ENCODE peak calls at places on chromosome 17, in eight cellular contexts. One of them, this sample, is unnamed.

GRCh38 chr17:12352127-12352526 is 313.6 kb upstream of the MYOCD start:
- DNase-seq in NCI-H1417: no peak
- DNase-seq in NCI-H1436: no peak
- DNase-seq in occipital lobe: no peak
- DNase-seq in activated T-cell treated with anti-CD3 and anti-CD28 coated beads, Interleukin-2, amount 50 U/mL, for 48 hours: no peak
- DNase-seq in BJ: no peak
- DNase-seq in skeletal muscle cell: no peak
- DNase-seq in CD8-positive, alpha-beta memory T cell: no peak
- DNase-seq in this sample: no peak

GRCh38 chr17:14918540-14918939 is 346.6 kb downstream of the PMP22 start:
- DNase-seq in NCI-H1417: no peak
- DNase-seq in NCI-H1436: no peak
- DNase-seq in occipital lobe: no peak
- DNase-seq in activated T-cell treated with anti-CD3 and anti-CD28 coated beads, Interleukin-2, amount 50 U/mL, for 48 hours: no peak
- DNase-seq in BJ: no peak
- DNase-seq in skeletal muscle cell: no peak
- DNase-seq in CD8-positive, alpha-beta memory T cell: no peak
- DNase-seq in this sample: no peak

GRCh38 chr17:75756451-75757085 is 8.4 kb downstream of the GALK1 start:
- DNase-seq in NCI-H1417: no peak
- DNase-seq in NCI-H1436: no peak
- DNase-seq in occipital lobe: no peak
- DNase-seq in activated T-cell treated with anti-CD3 and anti-CD28 coated beads, Interleukin-2, amount 50 U/mL, for 48 hours: no peak
- DNase-seq in BJ: no peak
- DNase-seq in skeletal muscle cell: no peak
- DNase-seq in CD8-positive, alpha-beta memory T cell: no peak
- DNase-seq in this sample: no peak

GRCh38 chr17:10290046-10290445 is 82.8 kb downstream of the MYH13 start:
- DNase-seq in NCI-H1417: no peak
- DNase-seq in NCI-H1436: no peak
- DNase-seq in occipital lobe: no peak
- DNase-seq in activated T-cell treated with anti-CD3 and anti-CD28 coated beads, Interleukin-2, amount 50 U/mL, for 48 hours: no peak
- DNase-seq in BJ: no peak
- DNase-seq in skeletal muscle cell: no peak
- DNase-seq in CD8-positive, alpha-beta memory T cell: no peak
- DNase-seq in this sample: no peak

GRCh38 chr17:45225051-45225700 is 3.5 kb downstream of the FMNL1 start:
- DNase-seq in NCI-H1417: no peak
- DNase-seq in NCI-H1436: no peak
- DNase-seq in occipital lobe: no peak
- DNase-seq in activated T-cell treated with anti-CD3 and anti-CD28 coated beads, Interleukin-2, amount 50 U/mL, for 48 hours: peak
- DNase-seq in BJ: no peak
- DNase-seq in skeletal muscle cell: no peak
- DNase-seq in CD8-positive, alpha-beta memory T cell: peak
- DNase-seq in this sample: no peak

GRCh38 chr17:34616148-34616547 is 36.8 kb downstream of the TMEM132E start:
- DNase-seq in NCI-H1417: peak
- DNase-seq in NCI-H1436: peak
- DNase-seq in occipital lobe: peak
- DNase-seq in activated T-cell treated with anti-CD3 and anti-CD28 coated beads, Interleukin-2, amount 50 U/mL, for 48 hours: no peak
- DNase-seq in BJ: no peak
- DNase-seq in skeletal muscle cell: no peak
- DNase-seq in CD8-positive, alpha-beta memory T cell: no peak
- DNase-seq in this sample: no peak

GRCh38 chr17:75552847-75553552 is 27.5 kb downstream of the LLGL2 start:
- DNase-seq in NCI-H1417: no peak
- DNase-seq in NCI-H1436: no peak
- DNase-seq in occipital lobe: no peak
- DNase-seq in activated T-cell treated with anti-CD3 and anti-CD28 coated beads, Interleukin-2, amount 50 U/mL, for 48 hours: no peak
- DNase-seq in BJ: no peak
- DNase-seq in skeletal muscle cell: no peak
- DNase-seq in CD8-positive, alpha-beta memory T cell: no peak
- DNase-seq in this sample: no peak

GRCh38 chr17:58344791-58345157 is 7.2 kb downstream of the SUPT4H1 start:
- DNase-seq in NCI-H1417: no peak
- DNase-seq in NCI-H1436: no peak
- DNase-seq in occipital lobe: no peak
- DNase-seq in activated T-cell treated with anti-CD3 and anti-CD28 coated beads, Interleukin-2, amount 50 U/mL, for 48 hours: peak
- DNase-seq in BJ: no peak
- DNase-seq in skeletal muscle cell: no peak
- DNase-seq in CD8-positive, alpha-beta memory T cell: peak
- DNase-seq in this sample: no peak

GRCh38 chr17:7293821-7294613 is 422 bp downstream of the YBX2 start:
- DNase-seq in NCI-H1417: peak
- DNase-seq in NCI-H1436: no peak
- DNase-seq in occipital lobe: no peak
- DNase-seq in activated T-cell treated with anti-CD3 and anti-CD28 coated beads, Interleukin-2, amount 50 U/mL, for 48 hours: peak
- DNase-seq in BJ: no peak
- DNase-seq in skeletal muscle cell: no peak
- DNase-seq in CD8-positive, alpha-beta memory T cell: no peak
- DNase-seq in this sample: no peak

GRCh38 chr17:17722081-17722905 is 41.0 kb downstream of the RAI1 start:
- DNase-seq in NCI-H1417: no peak
- DNase-seq in NCI-H1436: no peak
- DNase-seq in occipital lobe: peak
- DNase-seq in activated T-cell treated with anti-CD3 and anti-CD28 coated beads, Interleukin-2, amount 50 U/mL, for 48 hours: no peak
- DNase-seq in BJ: no peak
- DNase-seq in skeletal muscle cell: no peak
- DNase-seq in CD8-positive, alpha-beta memory T cell: no peak
- DNase-seq in this sample: no peak

GRCh38 chr17:46751425-46751824 is 67.1 kb downstream of the WNT3 start:
- DNase-seq in NCI-H1417: no peak
- DNase-seq in NCI-H1436: no peak
- DNase-seq in occipital lobe: no peak
- DNase-seq in activated T-cell treated with anti-CD3 and anti-CD28 coated beads, Interleukin-2, amount 50 U/mL, for 48 hours: no peak
- DNase-seq in BJ: no peak
- DNase-seq in skeletal muscle cell: no peak
- DNase-seq in CD8-positive, alpha-beta memory T cell: no peak
- DNase-seq in this sample: no peak

GRCh38 chr17:2723997-2724782 is 12.6 kb upstream of the CLUH start:
- DNase-seq in NCI-H1417: peak
- DNase-seq in NCI-H1436: no peak
- DNase-seq in occipital lobe: no peak
- DNase-seq in activated T-cell treated with anti-CD3 and anti-CD28 coated beads, Interleukin-2, amount 50 U/mL, for 48 hours: no peak
- DNase-seq in BJ: no peak
- DNase-seq in skeletal muscle cell: no peak
- DNase-seq in CD8-positive, alpha-beta memory T cell: no peak
- DNase-seq in this sample: no peak

GRCh38 chr17:75105269-75106080 is 4.3 kb upstream of the ARMC7 start:
- DNase-seq in NCI-H1417: peak
- DNase-seq in NCI-H1436: peak
- DNase-seq in occipital lobe: no peak
- DNase-seq in activated T-cell treated with anti-CD3 and anti-CD28 coated beads, Interleukin-2, amount 50 U/mL, for 48 hours: peak
- DNase-seq in BJ: no peak
- DNase-seq in skeletal muscle cell: no peak
- DNase-seq in CD8-positive, alpha-beta memory T cell: no peak
- DNase-seq in this sample: no peak

GRCh38 chr17:17724307-17724921 is 43.2 kb downstream of the RAI1 start:
- DNase-seq in NCI-H1417: peak
- DNase-seq in NCI-H1436: peak
- DNase-seq in occipital lobe: no peak
- DNase-seq in activated T-cell treated with anti-CD3 and anti-CD28 coated beads, Interleukin-2, amount 50 U/mL, for 48 hours: peak
- DNase-seq in BJ: no peak
- DNase-seq in skeletal muscle cell: no peak
- DNase-seq in CD8-positive, alpha-beta memory T cell: no peak
- DNase-seq in this sample: no peak

GRCh38 chr17:69447726-69448125 is 33.2 kb downstream of the MAP2K6 start:
- DNase-seq in NCI-H1417: no peak
- DNase-seq in NCI-H1436: no peak
- DNase-seq in occipital lobe: no peak
- DNase-seq in activated T-cell treated with anti-CD3 and anti-CD28 coated beads, Interleukin-2, amount 50 U/mL, for 48 hours: no peak
- DNase-seq in BJ: no peak
- DNase-seq in skeletal muscle cell: no peak
- DNase-seq in CD8-positive, alpha-beta memory T cell: no peak
- DNase-seq in this sample: no peak

GRCh38 chr17:4945176-4945943 is 3.0 kb downstream of the PFN1 start:
- DNase-seq in NCI-H1417: peak
- DNase-seq in NCI-H1436: no peak
- DNase-seq in occipital lobe: peak
- DNase-seq in activated T-cell treated with anti-CD3 and anti-CD28 coated beads, Interleukin-2, amount 50 U/mL, for 48 hours: peak
- DNase-seq in BJ: peak
- DNase-seq in skeletal muscle cell: peak
- DNase-seq in CD8-positive, alpha-beta memory T cell: peak
- DNase-seq in this sample: no peak

GRCh38 chr17:16915752-16916556 is 56.0 kb downstream of the TNFRSF13B start:
- DNase-seq in NCI-H1417: peak
- DNase-seq in NCI-H1436: peak
- DNase-seq in occipital lobe: no peak
- DNase-seq in activated T-cell treated with anti-CD3 and anti-CD28 coated beads, Interleukin-2, amount 50 U/mL, for 48 hours: peak
- DNase-seq in BJ: no peak
- DNase-seq in skeletal muscle cell: no peak
- DNase-seq in CD8-positive, alpha-beta memory T cell: peak
- DNase-seq in this sample: no peak

GRCh38 chr17:28473542-28473941 is at the start of gene SLC13A2:
- DNase-seq in NCI-H1417: no peak
- DNase-seq in NCI-H1436: no peak
- DNase-seq in occipital lobe: no peak
- DNase-seq in activated T-cell treated with anti-CD3 and anti-CD28 coated beads, Interleukin-2, amount 50 U/mL, for 48 hours: peak
- DNase-seq in BJ: no peak
- DNase-seq in skeletal muscle cell: no peak
- DNase-seq in CD8-positive, alpha-beta memory T cell: no peak
- DNase-seq in this sample: no peak

GRCh38 chr17:6749519-6749918 is 6.3 kb upstream of the XAF1 start:
- DNase-seq in NCI-H1417: peak
- DNase-seq in NCI-H1436: no peak
- DNase-seq in occipital lobe: no peak
- DNase-seq in activated T-cell treated with anti-CD3 and anti-CD28 coated beads, Interleukin-2, amount 50 U/mL, for 48 hours: no peak
- DNase-seq in BJ: no peak
- DNase-seq in skeletal muscle cell: no peak
- DNase-seq in CD8-positive, alpha-beta memory T cell: no peak
- DNase-seq in this sample: no peak

GRCh38 chr17:15914400-15915165 is 30.3 kb upstream of the ADORA2B start:
- DNase-seq in NCI-H1417: no peak
- DNase-seq in NCI-H1436: no peak
- DNase-seq in occipital lobe: no peak
- DNase-seq in activated T-cell treated with anti-CD3 and anti-CD28 coated beads, Interleukin-2, amount 50 U/mL, for 48 hours: no peak
- DNase-seq in BJ: no peak
- DNase-seq in skeletal muscle cell: no peak
- DNase-seq in CD8-positive, alpha-beta memory T cell: no peak
- DNase-seq in this sample: no peak

GRCh38 chr17:18981642-18982424 is 22.7 kb downstream of the FAM83G start:
- DNase-seq in NCI-H1417: peak
- DNase-seq in NCI-H1436: no peak
- DNase-seq in occipital lobe: no peak
- DNase-seq in activated T-cell treated with anti-CD3 and anti-CD28 coated beads, Interleukin-2, amount 50 U/mL, for 48 hours: peak
- DNase-seq in BJ: no peak
- DNase-seq in skeletal muscle cell: no peak
- DNase-seq in CD8-positive, alpha-beta memory T cell: no peak
- DNase-seq in this sample: no peak

GRCh38 chr17:4483012-4483840 is 15.5 kb upstream of the SPNS2 start:
- DNase-seq in NCI-H1417: peak
- DNase-seq in NCI-H1436: no peak
- DNase-seq in occipital lobe: no peak
- DNase-seq in activated T-cell treated with anti-CD3 and anti-CD28 coated beads, Interleukin-2, amount 50 U/mL, for 48 hours: no peak
- DNase-seq in BJ: no peak
- DNase-seq in skeletal muscle cell: no peak
- DNase-seq in CD8-positive, alpha-beta memory T cell: no peak
- DNase-seq in this sample: no peak

GRCh38 chr17:81885454-81885853 is 5.9 kb downstream of the ALYREF start:
- DNase-seq in NCI-H1417: no peak
- DNase-seq in NCI-H1436: no peak
- DNase-seq in occipital lobe: no peak
- DNase-seq in activated T-cell treated with anti-CD3 and anti-CD28 coated beads, Interleukin-2, amount 50 U/mL, for 48 hours: no peak
- DNase-seq in BJ: no peak
- DNase-seq in skeletal muscle cell: no peak
- DNase-seq in CD8-positive, alpha-beta memory T cell: no peak
- DNase-seq in this sample: no peak

GRCh38 chr17:42560246-42560645 is 1.7 kb upstream of the COASY start:
- DNase-seq in NCI-H1417: no peak
- DNase-seq in NCI-H1436: no peak
- DNase-seq in occipital lobe: no peak
- DNase-seq in activated T-cell treated with anti-CD3 and anti-CD28 coated beads, Interleukin-2, amount 50 U/mL, for 48 hours: no peak
- DNase-seq in BJ: no peak
- DNase-seq in skeletal muscle cell: no peak
- DNase-seq in CD8-positive, alpha-beta memory T cell: no peak
- DNase-seq in this sample: no peak

GRCh38 chr17:62974788-62975586 is 9.0 kb downstream of the TANC2 start:
- DNase-seq in NCI-H1417: no peak
- DNase-seq in NCI-H1436: no peak
- DNase-seq in occipital lobe: no peak
- DNase-seq in activated T-cell treated with anti-CD3 and anti-CD28 coated beads, Interleukin-2, amount 50 U/mL, for 48 hours: no peak
- DNase-seq in BJ: no peak
- DNase-seq in skeletal muscle cell: no peak
- DNase-seq in CD8-positive, alpha-beta memory T cell: no peak
- DNase-seq in this sample: no peak

GRCh38 chr17:50559674-50560184 is 786 bp upstream of the CACNA1G start:
- DNase-seq in NCI-H1417: no peak
- DNase-seq in NCI-H1436: no peak
- DNase-seq in occipital lobe: no peak
- DNase-seq in activated T-cell treated with anti-CD3 and anti-CD28 coated beads, Interleukin-2, amount 50 U/mL, for 48 hours: peak
- DNase-seq in BJ: no peak
- DNase-seq in skeletal muscle cell: no peak
- DNase-seq in CD8-positive, alpha-beta memory T cell: no peak
- DNase-seq in this sample: no peak

GRCh38 chr17:1626333-1626732 is 2.3 kb downstream of the SLC43A2 start:
- DNase-seq in NCI-H1417: no peak
- DNase-seq in NCI-H1436: no peak
- DNase-seq in occipital lobe: no peak
- DNase-seq in activated T-cell treated with anti-CD3 and anti-CD28 coated beads, Interleukin-2, amount 50 U/mL, for 48 hours: no peak
- DNase-seq in BJ: no peak
- DNase-seq in skeletal muscle cell: no peak
- DNase-seq in CD8-positive, alpha-beta memory T cell: no peak
- DNase-seq in this sample: no peak

This sample was measured in caudate nucleus.